ENCODE peak calls at places on chromosomes 12 and 14, in seven cellular contexts. L, S, E, C, Y, R and Q are unnamed samples.

GRCh38 chr12:13189254-13189653 is 7.3 kb upstream of the EMP1 start:
- DNase-seq in Y (no peak), E (no peak), C (no peak), S (no peak), R (no peak), L (no peak), Q (no peak)

GRCh38 chr12:75944097-75944904 is 87.3 kb downstream of the PHLDA1 start:
- DNase-seq in Y (no peak), C (no peak), S (peak; percentile 84), R (no peak), E (no peak), L (peak; percentile 76), Q (peak; percentile 86)

GRCh38 chr12:48997719-48998496 is 1.3 kb downstream of the DDN start:
- DNase-seq in Y (no peak), E (peak; percentile 42), R (no peak), L (no peak), C (no peak), S (no peak), Q (no peak)

GRCh38 chr14:30273564-30273880 is 285.4 kb upstream of the G2E3 start:
- DNase-seq in Y (no peak), C (no peak), R (no peak), S (no peak), L (no peak), E (no peak), Q (no peak)

GRCh38 chr12:1614360-1614759 is 14.7 kb upstream of the WNT5B start:
- DNase-seq in E (no peak), L (no peak), R (no peak), C (no peak), S (no peak), Y (no peak), Q (no peak)

GRCh38 chr14:104750658-104751057 is 2.3 kb upstream of the SIVA1 start:
- DNase-seq in C (no peak), E (no peak), Y (no peak), S (no peak), L (no peak), R (no peak), Q (no peak)

GRCh38 chr12:49296836-49297694 is 2.1 kb downstream of the PRPH start:
- DNase-seq in R (no peak), L (no peak), S (no peak), E (peak; percentile 88), C (no peak), Y (no peak), Q (no peak)

GRCh38 chr12:121799175-121799841 is 4.5 kb upstream of the SETD1B start:
- DNase-seq in Y (peak; percentile 84), R (peak; percentile 87), E (peak; percentile 93), C (peak; percentile 78), S (no peak), L (no peak), Q (peak; percentile 92)

GRCh38 chr14:86013663-86014062 is 483.7 kb downstream of the FLRT2 start:
- DNase-seq in Y (peak; percentile 41), E (no peak), S (no peak), R (no peak), L (no peak), C (no peak), Q (no peak)

GRCh38 chr12:132021031-132021871 is 71.5 kb downstream of the EP400 start:
- DNase-seq in Y (no peak), C (no peak), R (no peak), L (no peak), S (no peak), E (no peak), Q (no peak)

GRCh38 chr12:45369065-45369464 is 153.2 kb downstream of the ANO6 start:
- DNase-seq in C (no peak), E (no peak), R (no peak), Y (no peak), S (peak; percentile 15), L (peak; percentile 29), Q (peak; percentile 34)

GRCh38 chr14:35378638-35379568 is 25.6 kb downstream of the NFKBIA start:
- DNase-seq in S (peak; percentile 63), L (peak; percentile 88), Y (no peak), E (no peak), C (no peak), R (no peak), Q (peak; percentile 92)

GRCh38 chr14:101876539-101876938 is 87.8 kb upstream of the DYNC1H1 start:
- DNase-seq in L (peak; percentile 28), C (no peak), R (peak; percentile 54), S (peak; percentile 48), Y (peak; percentile 18), E (no peak), Q (peak; percentile 85)

GRCh38 chr12:5139751-5140150 is 96.1 kb downstream of the KCNA5 start:
- DNase-seq in C (no peak), R (no peak), E (no peak), L (no peak), Y (no peak), S (no peak), Q (no peak)

GRCh38 chr14:90444077-90444696 is 47.4 kb downstream of the CALM1 start:
- DNase-seq in C (no peak), R (peak; percentile 48), L (no peak), E (no peak), S (no peak), Y (no peak), Q (peak; percentile 11)

GRCh38 chr14:101222362-101223090 is 319.0 kb upstream of the RTL1 start:
- DNase-seq in Y (no peak), C (peak; percentile 22), S (no peak), E (no peak), R (no peak), L (no peak), Q (no peak)

GRCh38 chr14:79280400-79280670 is 931.0 kb downstream of the DIO2 start:
- DNase-seq in C (no peak), L (no peak), S (no peak), E (no peak), Y (no peak), R (no peak), Q (no peak)

GRCh38 chr14:51929920-51930682 is 59.2 kb upstream of the RTRAF start:
- DNase-seq in E (no peak), R (no peak), S (no peak), C (no peak), Y (no peak), L (no peak), Q (no peak)

GRCh38 chr12:126772171-126772864 is 1494.7 kb upstream of the TMEM132C start:
- DNase-seq in R (no peak), C (no peak), S (no peak), L (peak; percentile 91), E (no peak), Y (no peak), Q (peak; percentile 37)

GRCh38 chr12:19245656-19246055 is 116.1 kb downstream of the PLEKHA5 start:
- DNase-seq in R (no peak), Y (no peak), L (no peak), E (no peak), S (no peak), C (no peak), Q (peak; percentile 21)

GRCh38 chr12:19245126-19245525 is 115.6 kb downstream of the PLEKHA5 start:
- DNase-seq in C (no peak), S (no peak), Y (no peak), R (no peak), L (no peak), E (no peak), Q (no peak)

GRCh38 chr12:19244312-19244711 is 114.8 kb downstream of the PLEKHA5 start:
- DNase-seq in C (no peak), Y (no peak), E (no peak), L (no peak), S (no peak), R (no peak), Q (peak; percentile 69)

GRCh38 chr12:19239616-19240234 is 110.2 kb downstream of the PLEKHA5 start:
- DNase-seq in E (peak; percentile 12), S (no peak), C (no peak), Y (no peak), R (no peak), L (no peak), Q (peak; percentile 50)

DNA sequence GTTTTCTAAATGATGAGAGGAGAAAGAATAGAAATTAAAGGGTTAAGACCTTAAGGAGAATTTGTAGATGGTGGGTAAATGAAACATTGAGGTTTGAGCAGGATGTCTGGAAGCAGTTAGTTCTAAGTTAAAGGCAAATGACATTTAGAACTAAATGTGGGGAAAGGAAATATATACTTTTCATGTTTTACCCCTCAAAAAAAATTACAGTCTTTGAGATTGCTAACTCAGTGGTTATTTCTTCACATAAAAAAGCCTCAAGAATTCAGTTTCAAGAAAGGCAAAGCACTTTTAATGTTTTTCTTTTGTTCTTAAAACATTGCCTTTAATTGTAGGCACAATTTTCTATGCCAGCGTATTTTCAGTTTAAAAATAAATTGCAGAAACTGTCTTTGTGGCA is 114.0 kb downstream of the PLEKHA5 start:
- DNase-seq in L (no peak), C (no peak), E (no peak), S (no peak), Y (no peak), R (no peak), Q (peak; percentile 17)
- H3K4me3 ChIP-seq in L (no peak overlapping the region), C (no peak overlapping the region), E (no peak overlapping the region), S (no peak overlapping the region), Y (no peak overlapping the region), R (no peak overlapping the region), Q (no peak overlapping the region)

GRCh38 chr14:80419339-80419738 is 208.0 kb upstream of the DIO2 start:
- DNase-seq in L (no peak), C (no peak), R (no peak), E (no peak), Y (no peak), S (no peak), Q (no peak)
- TF ChIP-seq CTCF in L (no peak), C (no peak), R (no peak), E (no peak), Y (no peak), S (no peak), Q (no peak)

DNA sequence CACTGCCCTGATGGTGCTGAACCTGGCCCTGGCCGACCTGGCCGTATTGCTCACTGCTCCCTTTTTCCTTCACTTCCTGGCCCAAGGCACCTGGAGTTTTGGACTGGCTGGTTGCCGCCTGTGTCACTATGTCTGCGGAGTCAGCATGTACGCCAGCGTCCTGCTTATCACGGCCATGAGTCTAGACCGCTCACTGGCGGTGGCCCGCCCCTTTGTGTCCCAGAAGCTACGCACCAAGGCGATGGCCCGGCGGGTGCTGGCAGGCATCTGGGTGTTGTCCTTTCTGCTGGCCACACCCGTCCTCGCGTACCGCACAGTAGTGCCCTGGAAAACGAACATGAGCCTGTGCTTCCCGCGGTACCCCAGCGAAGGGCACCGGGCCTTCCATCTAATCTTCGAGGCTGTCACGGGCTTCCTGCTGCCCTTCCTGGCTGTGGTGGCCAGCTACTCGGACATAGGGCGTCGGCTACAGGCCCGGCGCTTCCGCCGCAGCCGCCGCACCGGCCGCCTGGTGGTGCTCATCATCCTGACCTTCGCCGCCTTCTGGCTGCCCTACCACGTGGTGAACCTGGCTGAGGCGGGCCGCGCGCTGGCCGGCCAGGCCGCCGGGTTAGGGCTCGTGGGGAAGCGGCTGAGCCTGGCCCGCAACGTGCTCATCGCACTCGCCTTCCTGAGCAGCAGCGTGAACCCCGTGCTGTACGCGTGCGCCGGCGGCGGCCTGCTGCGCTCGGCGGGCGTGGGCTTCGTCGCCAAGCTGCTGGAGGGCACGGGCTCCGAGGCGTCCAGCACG is 4.7 kb downstream of the LTB4R start:
- DNase-seq in R (no peak), Y (no peak), C (peak; percentile 74), L (no peak), S (no peak), E (no peak), Q (no peak)
- H3K4me3 ChIP-seq in R (no peak overlapping the region), Y (no peak overlapping the region), C (no peak overlapping the region), L (no peak overlapping the region), S (no peak overlapping the region), E (no peak overlapping the region), Q (no peak overlapping the region)

DNA sequence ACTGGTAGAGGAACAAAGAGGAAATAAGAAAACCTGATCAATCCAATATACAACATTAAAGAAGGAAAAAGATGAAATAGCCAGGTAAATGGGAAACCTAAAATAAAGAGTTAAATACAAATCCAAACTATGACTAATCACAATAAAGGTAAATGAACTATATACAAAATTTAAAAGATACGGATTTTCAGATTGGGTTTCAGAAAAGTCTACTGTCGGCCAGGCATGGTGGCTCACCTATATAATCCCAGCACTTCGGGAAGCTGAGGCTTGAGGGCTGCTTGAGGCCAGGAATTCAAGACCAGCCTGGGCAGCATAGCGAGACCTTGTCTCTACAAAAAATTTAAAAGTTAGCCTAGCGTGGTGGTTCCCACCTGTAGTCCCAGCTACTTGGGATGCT is 39.9 kb upstream of the CHGA start:
- DNase-seq in L (no peak), S (no peak), R (no peak), Y (no peak), C (no peak), E (no peak), Q (no peak)
- TF ChIP-seq CTCF in L (no peak), S (no peak), R (no peak), Y (no peak), C (no peak), E (no peak), Q (no peak)